ENCODE peak calls at places on chromosomes 4 and X, in nine cellular contexts. U is coronary artery, Z is cardiac muscle cell, Y is stomach, J is foreskin fibroblast, K is OCI-LY7, V is tibial nerve, D is AG04450, Q is left lung. S is an unnamed sample.
A peak's percentile ranks its signal among the peaks of the same experiment; 100 is the strongest.

GRCh38 chrX:65035451-65035779 is 59.2 kb upstream of the ZC4H2 start:
- DNase-seq in Q (no peak), J (peak; percentile 5), Z (no peak), V (no peak), Y (peak; percentile 29), D (no peak), U (peak; percentile 74), K (no peak), S (no peak)

GRCh38 chr4:87058272-87059073 is 123.7 kb downstream of the AFF1 start:
- DNase-seq in V (no peak), Z (no peak), K (no peak), D (no peak), Y (no peak), Q (no peak), J (no peak), U (no peak), S (no peak)

GRCh38 chr4:142721187-142721586 is 124.9 kb downstream of the INPP4B start:
- DNase-seq in J (no peak), K (no peak), V (no peak), U (no peak), D (no peak), Q (no peak), Z (no peak), Y (no peak), S (no peak)

GRCh38 chr4:77930154-77930553 is 67.5 kb downstream of the MRPL1 start:
- DNase-seq in V (no peak), J (no peak), Z (no peak), K (no peak), D (no peak), Q (no peak), Y (no peak), U (no peak), S (no peak)

GRCh38 chr4:108171541-108172230 is 3.0 kb upstream of the LEF1 start:
- DNase-seq in J (no peak), D (no peak), Y (no peak), V (no peak), K (no peak), Q (no peak), Z (no peak), U (no peak), S (no peak)

GRCh38 chr4:19486400-19486799 is 765.3 kb upstream of the SLIT2 start:
- DNase-seq in K (peak; percentile 18), Q (no peak), Y (no peak), U (no peak), Z (no peak), V (no peak), D (no peak), J (no peak), S (no peak)

GRCh38 chrX:101357166-101357795 is 8.7 kb upstream of the TIMM8A start:
- DNase-seq in Z (no peak), D (no peak), V (no peak), Q (no peak), Y (no peak), U (no peak), J (no peak), K (peak; percentile 49), S (no peak)

GRCh38 chrX:123085311-123085940 is 98.7 kb upstream of the GRIA3 start:
- DNase-seq in V (no peak), D (no peak), Y (no peak), Z (no peak), Q (no peak), K (no peak), J (no peak), U (no peak), S (no peak)

GRCh38 chr4:158624889-158625478 is 46.7 kb downstream of the C4orf46 start:
- DNase-seq in D (peak; percentile 27), K (peak; percentile 60), Z (peak; percentile 59), U (no peak), Q (no peak), V (no peak), J (peak; percentile 37), Y (no peak), S (peak; percentile 43)

DNA sequence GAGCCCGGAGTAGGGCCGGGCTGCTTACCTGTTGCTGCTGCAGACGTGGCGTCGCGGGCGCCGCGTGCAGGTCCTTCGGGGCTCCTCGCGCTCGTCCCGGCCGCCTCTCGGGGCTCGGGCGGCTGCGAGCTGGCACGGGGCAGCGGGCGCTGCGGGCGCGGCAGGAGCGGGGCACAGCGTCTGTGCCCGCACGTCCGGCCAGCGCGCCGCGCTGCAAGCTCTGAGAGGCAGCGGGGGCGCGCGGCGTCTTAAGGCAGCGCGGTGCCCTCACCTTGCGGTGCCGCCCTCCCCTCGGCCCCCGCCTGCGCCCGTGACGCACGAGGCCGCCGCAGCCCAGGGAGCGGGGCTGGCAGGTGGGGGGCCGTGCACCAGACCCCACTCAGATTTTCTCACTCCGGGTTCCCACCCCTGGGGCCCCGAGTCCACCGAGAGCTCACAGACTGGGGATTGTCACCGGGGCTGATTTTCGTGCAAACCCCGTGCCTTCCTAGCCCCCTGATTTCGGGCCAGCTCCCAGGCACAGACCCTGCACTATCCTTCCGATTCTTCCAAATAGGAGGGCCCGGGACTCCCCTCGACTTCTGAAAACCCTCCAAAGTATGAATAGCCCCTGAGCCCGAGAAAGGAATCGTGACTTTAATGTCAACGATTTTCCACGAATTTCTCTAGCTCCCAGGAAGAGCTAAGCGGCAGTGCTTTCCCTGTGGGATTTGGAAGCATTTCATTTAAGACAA is at the start of gene GPR101:
- DNase-seq in Y (no peak), U (no peak), Z (peak; percentile 32), Q (no peak), K (no peak), V (no peak), J (no peak), D (no peak), S (no peak)
- H3K4me3 ChIP-seq in Y (peak within 1 kb of the TSS; percentile 11), U (peak within 1 kb of the TSS; percentile 55), Z (peak within 1 kb of the TSS; percentile 15), Q (no peak within 1 kb of the TSS), K (no peak within 1 kb of the TSS), V (no peak within 1 kb of the TSS), J (no peak within 1 kb of the TSS), D (no peak within 1 kb of the TSS), S (no peak within 1 kb of the TSS)

DNA sequence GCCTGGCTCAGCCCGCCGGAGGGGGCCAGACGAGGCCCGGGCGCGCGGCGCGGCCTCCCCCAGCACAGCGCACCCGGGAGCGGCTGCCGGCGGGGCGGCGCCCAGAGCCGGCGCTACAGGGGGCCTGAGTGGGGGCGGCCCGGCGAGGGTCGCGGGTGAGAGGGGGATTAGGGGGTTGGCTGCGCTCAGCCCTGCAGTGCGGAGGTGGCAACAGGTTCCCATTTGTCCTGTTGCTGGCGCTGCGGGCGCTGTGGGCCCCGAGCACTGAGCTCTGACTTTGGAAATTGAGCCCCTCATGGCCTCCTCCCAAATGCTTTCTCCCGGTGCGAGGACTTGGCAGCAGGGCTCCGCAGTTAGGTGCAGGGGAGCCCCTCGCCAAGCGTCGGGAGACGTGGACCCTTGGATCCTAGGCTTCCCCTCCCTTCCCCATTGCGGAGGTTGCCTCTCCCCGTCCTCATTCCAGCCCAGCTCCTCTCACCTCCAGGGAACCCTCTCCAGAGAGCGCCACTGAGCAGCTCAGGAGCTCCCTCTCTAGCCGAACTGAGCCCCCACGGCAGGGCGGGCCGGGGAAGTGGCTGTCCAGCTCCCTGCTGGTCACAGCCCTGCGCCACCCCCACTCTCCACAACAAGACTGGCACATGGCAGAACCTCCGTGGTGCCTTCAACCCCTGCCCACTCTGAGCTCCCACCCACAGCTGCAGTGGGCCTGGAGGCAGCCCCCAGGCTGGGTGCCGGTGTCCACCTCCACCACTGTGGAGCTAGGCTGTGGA is 2.5 kb upstream of the DUSP9 start:
- DNase-seq in Z (peak; percentile 46), U (no peak), D (no peak), Y (no peak), J (no peak), Q (no peak), V (no peak), K (no peak), S (no peak)
- TF ChIP-seq CTCF in Z (no peak), U (no peak), D (no peak), Y (no peak), J (no peak), Q (no peak), V (no peak), K (no peak), S (no peak)

GRCh38 chr4:8395504-8395903 is 45.0 kb downstream of the ACOX3 start:
- DNase-seq in Q (no peak), Z (no peak), J (no peak), V (no peak), K (no peak), D (no peak), Y (no peak), U (no peak), S (no peak)

GRCh38 chr4:8392591-8393190 is 47.8 kb downstream of the ACOX3 start:
- DNase-seq in Z (no peak), U (no peak), V (no peak), Q (no peak), Y (no peak), D (no peak), J (no peak), K (peak; percentile 26), S (no peak)

GRCh38 chr4:8394806-8395205 is 45.7 kb downstream of the ACOX3 start:
- DNase-seq in Q (no peak), Y (no peak), V (no peak), J (no peak), Z (no peak), K (no peak), U (no peak), D (no peak), S (no peak)

GRCh38 chr4:8393593-8394038 is 46.9 kb downstream of the ACOX3 start:
- DNase-seq in Y (no peak), V (peak; percentile 42), U (peak; percentile 86), D (peak; percentile 90), Z (no peak), J (peak; percentile 98), Q (peak; percentile 49), K (no peak), S (no peak)

GRCh38 chr4:8394125-8394524 is 46.4 kb downstream of the ACOX3 start:
- DNase-seq in U (no peak), J (peak; percentile 52), K (no peak), V (peak; percentile 68), Q (no peak), Y (peak; percentile 37), D (no peak), Z (no peak), S (no peak)
- H3K4me3 ChIP-seq in U (peak overlapping the region; percentile 24), J (peak overlapping the region; percentile 29), K (no peak overlapping the region), V (no peak overlapping the region), Q (no peak overlapping the region), Y (no peak overlapping the region), D (no peak overlapping the region), Z (no peak overlapping the region), S (no peak overlapping the region)

GRCh38 chr4:27089186-27089585 is 228.5 kb downstream of the STIM2 start:
- DNase-seq in K (no peak), V (no peak), Z (no peak), J (no peak), D (no peak), Y (no peak), U (no peak), Q (no peak), S (no peak)
- TF ChIP-seq CTCF in K (no peak), V (no peak), Z (no peak), J (no peak), D (no peak), Y (no peak), U (no peak), Q (no peak), S (no peak)

GRCh38 chr4:42718336-42718735 is 61.4 kb upstream of the ATP8A1 start:
- DNase-seq in V (no peak), Q (no peak), D (no peak), J (no peak), Z (no peak), U (no peak), K (no peak), Y (no peak), S (no peak)
- H3K4me3 ChIP-seq in V (no peak overlapping the region), Q (no peak overlapping the region), D (no peak overlapping the region), J (no peak overlapping the region), Z (no peak overlapping the region), U (no peak overlapping the region), K (no peak overlapping the region), Y (no peak overlapping the region), S (no peak overlapping the region)